ENCODE peak calls at places on chromosomes 1 and 21, in five cellular contexts. W, Y, B, Q and A are unnamed samples. For H3K9me3, the result is how much of the 10 kb centered on the place peaks cover.

GRCh38 chr1:168491527-168492164 is 52.2 kb downstream of the XCL2 start:
- DNase-seq in W (no peak), Y (no peak), B (no peak), Q (peak), A (no peak)

GRCh38 chr21:44253832-44254700 is 7.6 kb downstream of the DNMT3L start:
- DNase-seq in W (peak), Y (no peak), B (no peak), Q (no peak), A (no peak)

GRCh38 chr1:6185151-6185550 is 5.0 kb upstream of the CHD5 start:
- DNase-seq in W (no peak), Y (peak), B (no peak), Q (no peak), A (no peak)

GRCh38 chr1:114979278-114979891 is 50.2 kb upstream of the TSHB start:
- DNase-seq in W (peak), Y (peak), B (peak), Q (peak), A (peak)

GRCh38 chr21:28294046-28294445 is 698.6 kb downstream of the LTN1 start:
- DNase-seq in W (no peak), Y (peak), B (no peak), Q (no peak), A (no peak)

GRCh38 chr1:200337410-200337809 is 72.4 kb downstream of the ZNF281 start:
- DNase-seq in W (no peak), Y (no peak), B (no peak), Q (no peak), A (no peak)

GRCh38 chr1:241924080-241924808 is 33.3 kb upstream of the BECN2 start:
- DNase-seq in W (no peak), Y (no peak), B (no peak), Q (no peak), A (no peak)

GRCh38 chr21:44485254-44485793 is 30.0 kb downstream of the LRRC3 start:
- DNase-seq in W (no peak), Y (peak), B (peak), Q (no peak), A (no peak)

GRCh38 chr1:214312530-214313051 is 31.6 kb downstream of the SMYD2 start:
- DNase-seq in W (no peak), Y (no peak), B (no peak), Q (no peak), A (no peak)

GRCh38 chr21:38170283-38170682 is 86.5 kb upstream of the KCNJ15 start:
- DNase-seq in W (peak), Y (peak), B (no peak), Q (no peak), A (no peak)

GRCh38 chr1:94425821-94426484 is 7.8 kb downstream of the ABCD3 start:
- DNase-seq in W (no peak), Y (no peak), B (no peak), Q (no peak), A (no peak)

GRCh38 chr1:25194576-25195020 is 37.7 kb downstream of the SYF2 start:
- DNase-seq in W (no peak), Y (no peak), B (no peak), Q (no peak), A (no peak)

GRCh38 chr1:153963850-153964331 is 554 bp upstream of the SLC39A1 start:
- DNase-seq in W (no peak), Y (no peak), B (peak), Q (peak), A (no peak)

GRCh38 chr1:12063141-12064072 is at the start of gene TNFRSF8:
- DNase-seq in W (no peak), Y (peak), B (no peak), Q (no peak), A (no peak)

GRCh38 chr1:101938681-101939080 is 58.0 kb downstream of the OLFM3 start:
- DNase-seq in W (no peak), Y (no peak), B (no peak), Q (no peak), A (no peak)

GRCh38 chr21:44761011-44761729 is 40.5 kb downstream of the UBE2G2 start:
- DNase-seq in W (no peak), Y (no peak), B (no peak), Q (peak), A (no peak)

GRCh38 chr1:11944358-11944981 is 10.0 kb downstream of the PLOD1 start:
- DNase-seq in W (no peak), Y (peak), B (no peak), Q (no peak), A (no peak)

GRCh38 chr1:206029484-206029883 is 5.8 kb upstream of the CTSE start:
- DNase-seq in W (no peak), Y (no peak), B (peak), Q (no peak), A (no peak)

GRCh38 chr21:26544208-26544607 is 28.9 kb downstream of the CYYR1 start:
- DNase-seq in W (no peak), Y (no peak), B (no peak), Q (no peak), A (no peak)

GRCh38 chr1:65440322-65440864 is 19.9 kb downstream of the LEPR start:
- DNase-seq in W (no peak), Y (no peak), B (no peak), Q (no peak), A (no peak)

GRCh38 chr1:218656301-218657037 is 311.3 kb downstream of the TGFB2 start:
- DNase-seq in W (no peak), Y (no peak), B (no peak), Q (no peak), A (no peak)

GRCh38 chr1:10734900-10735602 is 61.4 kb downstream of the CASZ1 start:
- DNase-seq in W (no peak), Y (no peak), B (no peak), Q (no peak), A (no peak)

GRCh38 chr1:112298558-112298957 is 97.5 kb upstream of the CTTNBP2NL start:
- DNase-seq in W (no peak), Y (peak), B (no peak), Q (peak), A (no peak)

GRCh38 chr21:18041012-18041411 is 203.6 kb upstream of the CHODL start:
- DNase-seq in W (no peak), Y (peak), B (no peak), Q (peak), A (no peak)

GRCh38 chr1:56434025-56434424 is 145.3 kb downstream of the PLPP3 start:
- DNase-seq in W (no peak), Y (no peak), B (no peak), Q (peak), A (no peak)

GRCh38 chr1:54362881-54363340 is 43.3 kb downstream of the SSBP3 start:
- DNase-seq in W (no peak), Y (peak), B (peak), Q (no peak), A (no peak)

GRCh38 chr1:196400478-196401453 is 207.5 kb downstream of the KCNT2 start:
- DNase-seq in W (peak), Y (peak), B (peak), Q (no peak), A (no peak)

GRCh38 chr21:34511154-34511553 is 856 bp downstream of the KCNE1 start:
- DNase-seq in W (no peak), Y (peak), B (no peak), Q (no peak), A (no peak)

GRCh38 chr1:234879157-234880080 is 249.2 kb downstream of the TOMM20 start:
- DNase-seq in W (no peak), Y (no peak), B (no peak), Q (no peak), A (no peak)

GRCh38 chr1:18146886-18147285 is 39.3 kb downstream of the IGSF21 start:
- DNase-seq in W (no peak), Y (no peak), B (no peak), Q (no peak), A (no peak)

GRCh38 chr1:226405411-226405988 is 2.4 kb downstream of the PARP1 start:
- DNase-seq in W (no peak), Y (no peak), B (no peak), Q (no peak), A (no peak)

DNA sequence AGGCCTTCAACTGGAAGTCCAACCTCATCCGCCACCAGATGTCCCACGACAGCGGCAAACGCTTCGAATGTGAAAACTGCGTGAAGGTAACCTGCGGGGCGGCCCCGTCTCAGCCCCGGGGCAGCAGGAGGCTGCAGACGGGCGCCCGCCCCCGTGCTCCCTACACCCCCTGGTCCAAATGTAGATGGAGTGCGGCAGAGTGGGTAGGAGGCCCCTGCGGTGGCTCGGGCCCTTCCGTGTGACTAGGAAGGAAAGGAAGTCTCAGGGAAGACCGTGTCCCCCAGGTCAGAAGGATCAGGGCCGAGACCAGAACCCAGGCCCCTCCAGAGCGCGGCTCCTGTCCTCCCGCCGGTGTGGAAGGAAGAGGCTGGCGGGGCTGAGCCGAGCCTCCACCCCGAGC is 49.7 kb upstream of the ARHGEF16 start:
- DNase-seq in W (no peak), Y (no peak), B (no peak), Q (no peak), A (no peak)
- H3K9me3 ChIP-seq in W (under half), Y (under half), B (under half), Q (under half), A (under half)

GRCh38 chr1:163844393-163844948 is 522.7 kb downstream of the NUF2 start:
- DNase-seq in W (no peak), Y (peak), B (peak), Q (no peak), A (no peak)
- H3K9me3 ChIP-seq in W (under half), Y (under half), B (under half), Q (under half), A (under half)

DNA sequence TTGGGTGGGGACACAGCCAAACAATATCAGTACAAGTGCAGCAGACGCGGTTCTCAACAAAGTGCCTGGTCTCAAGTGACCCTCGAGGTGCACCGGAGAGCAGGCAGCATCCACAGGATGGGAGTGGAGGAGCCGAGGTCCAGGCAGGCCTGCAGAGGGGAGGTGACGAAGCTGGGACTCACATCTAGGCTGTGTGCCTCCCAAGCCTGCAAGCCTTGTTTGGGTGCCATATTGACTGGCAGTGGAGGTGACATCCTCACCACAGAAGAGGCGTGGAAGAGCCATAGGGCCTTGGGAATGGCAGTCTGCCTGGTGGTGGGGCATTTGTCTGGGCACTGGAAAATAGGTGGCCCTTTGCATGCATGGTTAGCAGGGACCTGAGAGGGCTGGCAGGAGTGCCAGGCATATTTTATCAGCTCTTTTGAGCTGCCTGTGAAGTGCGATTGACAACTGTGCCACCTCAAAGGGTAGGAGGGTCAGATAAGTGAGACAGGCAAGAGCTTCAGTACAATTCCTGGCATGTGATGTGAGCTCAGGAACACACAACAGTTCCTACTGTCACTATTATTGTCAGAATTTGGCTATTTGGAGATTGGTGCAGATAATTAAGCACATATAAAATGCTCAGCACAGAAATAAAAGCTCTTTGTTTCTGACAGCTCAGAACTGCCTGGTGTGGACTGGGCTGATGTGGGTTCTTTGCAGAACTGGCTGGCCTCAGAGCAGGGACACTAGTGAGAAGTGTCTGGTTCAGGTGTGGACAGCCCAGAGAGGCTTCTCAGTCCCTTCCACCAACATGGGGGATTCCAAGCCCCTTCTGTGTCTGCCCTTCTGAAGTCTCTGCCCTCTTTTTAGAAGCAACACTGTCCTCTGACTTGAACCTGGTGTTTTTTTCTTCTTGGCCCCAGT is 347.6 kb upstream of the AJAP1 start:
- DNase-seq in W (peak), Y (no peak), B (no peak), Q (no peak), A (no peak)
- H3K9me3 ChIP-seq in W (under half), Y (under half), B (under half), Q (under half), A (under half)

GRCh38 chr1:49085079-49085478 is 308.4 kb upstream of the BEND5 start:
- DNase-seq in W (no peak), Y (no peak), B (no peak), Q (no peak), A (no peak)
- H3K9me3 ChIP-seq in W (under half), Y (under half), B (under half), Q (under half), A (under half)

GRCh38 chr1:23431431-23431830 is 6.9 kb upstream of the TCEA3 start:
- DNase-seq in W (no peak), Y (no peak), B (no peak), Q (no peak), A (no peak)

GRCh38 chr1:23437355-23437664 is 12.8 kb upstream of the TCEA3 start:
- DNase-seq in W (no peak), Y (no peak), B (no peak), Q (no peak), A (no peak)

GRCh38 chr1:23433122-23433521 is 8.6 kb upstream of the TCEA3 start:
- DNase-seq in W (no peak), Y (no peak), B (no peak), Q (no peak), A (no peak)

GRCh38 chr1:23436520-23437354 is 12.2 kb upstream of the TCEA3 start:
- DNase-seq in W (no peak), Y (no peak), B (no peak), Q (no peak), A (peak)

DNA sequence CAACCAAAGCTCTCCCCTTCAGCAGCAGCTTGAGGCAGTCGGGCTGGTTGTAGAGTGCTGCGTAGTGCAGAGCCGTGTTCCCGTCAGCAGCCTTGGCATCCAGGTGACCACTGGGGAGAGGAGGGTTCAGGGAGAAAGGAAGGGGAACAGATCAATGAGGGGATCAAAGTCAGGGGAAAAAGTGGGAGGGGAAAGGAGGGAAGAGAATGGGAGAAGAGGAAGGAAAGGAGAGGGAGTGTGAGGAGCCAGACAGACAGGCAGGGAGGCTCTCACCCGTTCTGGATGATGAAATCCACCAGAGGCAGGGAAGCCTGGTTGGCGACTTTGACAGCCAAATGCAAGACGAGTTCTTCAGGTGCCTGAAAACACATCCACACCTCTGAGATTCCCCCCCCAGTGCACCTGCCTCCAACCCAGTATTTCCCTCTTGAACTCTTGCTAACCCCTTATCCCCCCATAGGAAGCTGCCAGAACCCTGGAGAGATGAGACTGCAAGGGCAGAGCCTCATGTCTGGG is 9.8 kb upstream of the TCEA3 start:
- DNase-seq in W (no peak), Y (no peak), B (no peak), Q (no peak), A (no peak)
- H3K9me3 ChIP-seq in W (under half), Y (under half), B (under half), Q (under half), A (under half)

GRCh38 chr21:46005081-46005480 is 23.5 kb downstream of the COL6A1 start:
- DNase-seq in W (no peak), Y (no peak), B (peak), Q (no peak), A (no peak)
- H3K9me3 ChIP-seq in W (under half), Y (under half), B (under half), Q (under half), A (under half)

GRCh38 chr1:43786975-43787374 is 79.6 kb downstream of the ST3GAL3 start:
- DNase-seq in W (peak), Y (peak), B (peak), Q (peak), A (no peak)

GRCh38 chr1:43786201-43786958 is 79.0 kb downstream of the ST3GAL3 start:
- DNase-seq in W (no peak), Y (peak), B (peak), Q (no peak), A (no peak)

GRCh38 chr1:43789604-43790288 is 82.4 kb downstream of the ST3GAL3 start:
- DNase-seq in W (no peak), Y (no peak), B (no peak), Q (no peak), A (no peak)

GRCh38 chr1:43796111-43796581 is 88.8 kb downstream of the ST3GAL3 start:
- DNase-seq in W (no peak), Y (peak), B (no peak), Q (no peak), A (no peak)

GRCh38 chr1:43791243-43791642 is 83.9 kb downstream of the ST3GAL3 start:
- DNase-seq in W (no peak), Y (no peak), B (no peak), Q (no peak), A (no peak)
- H3K9me3 ChIP-seq in W (under half), Y (under half), B (under half), Q (under half), A (under half)

DNA sequence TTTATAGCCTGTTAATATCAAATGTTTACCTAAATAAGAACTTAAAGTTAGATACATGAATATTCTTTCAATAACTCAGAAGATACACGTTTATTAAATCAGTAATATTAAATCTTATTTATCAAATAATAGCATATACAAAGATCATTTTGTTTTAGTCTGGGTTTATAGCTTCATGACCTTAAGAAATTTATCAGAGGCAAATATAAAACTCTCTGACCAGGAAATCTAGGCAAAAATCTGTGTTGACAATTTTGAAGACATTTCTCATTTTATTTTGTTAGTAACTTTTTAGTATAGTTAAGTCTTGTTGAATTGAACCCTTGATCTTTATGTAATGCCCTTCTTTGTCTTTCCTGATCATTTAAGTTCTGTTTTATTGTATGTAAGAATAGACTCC is 46.4 kb downstream of the PRKACB start:
- DNase-seq in W (no peak), Y (no peak), B (no peak), Q (no peak), A (no peak)
- H3K9me3 ChIP-seq in W (under half), Y (under half), B (under half), Q (under half), A (under half)

DNA sequence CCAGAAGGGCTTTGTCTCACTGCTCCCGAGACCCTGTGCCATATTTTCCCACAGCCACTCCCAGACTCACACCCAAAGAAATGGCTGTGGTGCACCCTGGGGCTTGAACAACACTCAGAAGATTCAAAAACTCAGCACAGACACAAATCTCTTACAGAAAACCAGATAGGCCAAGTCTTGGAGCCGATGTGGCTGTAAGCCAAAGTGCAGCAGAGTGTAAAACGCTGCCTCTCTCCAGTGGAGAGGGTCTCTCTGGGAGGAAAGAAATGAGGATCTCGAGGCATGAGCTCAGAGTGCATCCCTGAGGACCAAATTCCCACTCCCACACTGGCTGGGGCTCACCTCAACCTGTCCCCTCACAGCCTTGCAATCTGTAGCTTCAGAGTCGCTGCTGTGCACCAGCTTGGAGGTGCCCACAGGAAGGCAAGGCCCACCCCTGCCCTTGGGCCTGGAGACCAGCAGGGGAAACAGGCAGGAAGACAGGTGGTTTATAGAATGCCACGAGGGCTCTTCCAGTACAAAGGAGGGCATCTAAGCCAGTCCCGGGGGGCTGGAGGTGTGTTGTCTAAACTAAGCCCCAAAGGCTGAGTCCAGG is 171.3 kb upstream of the AJAP1 start:
- DNase-seq in W (no peak), Y (no peak), B (no peak), Q (no peak), A (no peak)
- H3K9me3 ChIP-seq in W (under half), Y (under half), B (under half), Q (under half), A (under half)